ENCODE peak calls at places on chromosomes 12 and 14, in eight cellular contexts. W, L, I, G, R, O, S and M are unnamed samples.

GRCh38 chr12:63922446-63922845 is 77.9 kb downstream of the SRGAP1 start:
- DNase-seq in W (no peak), L (no peak), I (peak; percentile 66), G (no peak), R (no peak), O (no peak), S (no peak), M (peak; percentile 61)

GRCh38 chr12:46952880-46953517 is 126.4 kb upstream of the PCED1B start:
- DNase-seq in W (no peak), L (no peak), I (no peak), G (peak; percentile 79), R (no peak), O (no peak), S (no peak), M (no peak)

GRCh38 chr14:98701377-98701776 is 570.6 kb downstream of the BCL11B start:
- DNase-seq in W (no peak), L (no peak), I (no peak), G (no peak), R (no peak), O (no peak), S (no peak), M (no peak)

GRCh38 chr14:52067873-52068740 is 752 bp downstream of the NID2 start:
- DNase-seq in W (no peak), L (no peak), I (no peak), G (peak; percentile 26), R (peak; percentile 42), O (peak; percentile 66), S (peak; percentile 62), M (peak; percentile 80)

GRCh38 chr14:76015191-76015590 is 29.6 kb downstream of the IFT43 start:
- DNase-seq in W (no peak), L (no peak), I (no peak), G (no peak), R (no peak), O (no peak), S (no peak), M (no peak)

GRCh38 chr12:16266085-16266484 is 11.4 kb downstream of the SLC15A5 start:
- DNase-seq in W (no peak), L (no peak), I (no peak), G (no peak), R (no peak), O (no peak), S (no peak), M (no peak)

GRCh38 chr12:65609359-65609771 is 214.9 kb upstream of the HMGA2 start:
- DNase-seq in W (no peak), L (no peak), I (peak; percentile 48), G (peak; percentile 94), R (no peak), O (no peak), S (no peak), M (peak; percentile 78)

GRCh38 chr12:120642806-120643205 is 2.4 kb downstream of the CABP1 start:
- DNase-seq in W (no peak), L (no peak), I (no peak), G (no peak), R (no peak), O (no peak), S (no peak), M (peak; percentile 32)

GRCh38 chr14:50058112-50058511 is 58.3 kb downstream of the VCPKMT start:
- DNase-seq in W (no peak), L (no peak), I (no peak), G (no peak), R (no peak), O (no peak), S (no peak), M (no peak)

GRCh38 chr14:101074124-101075024 is 170.9 kb upstream of the RTL1 start:
- DNase-seq in W (no peak), L (no peak), I (no peak), G (no peak), R (no peak), O (no peak), S (peak; percentile 36), M (no peak)

GRCh38 chr14:101073598-101073965 is 170.1 kb upstream of the RTL1 start:
- DNase-seq in W (no peak), L (no peak), I (no peak), G (no peak), R (no peak), O (no peak), S (no peak), M (no peak)

GRCh38 chr14:101072531-101072930 is 169.0 kb upstream of the RTL1 start:
- DNase-seq in W (no peak), L (no peak), I (no peak), G (peak; percentile 14), R (no peak), O (no peak), S (peak; percentile 52), M (no peak)

GRCh38 chr14:101072070-101072469 is 168.5 kb upstream of the RTL1 start:
- DNase-seq in W (no peak), L (no peak), I (no peak), G (no peak), R (no peak), O (no peak), S (peak; percentile 40), M (no peak)

DNA sequence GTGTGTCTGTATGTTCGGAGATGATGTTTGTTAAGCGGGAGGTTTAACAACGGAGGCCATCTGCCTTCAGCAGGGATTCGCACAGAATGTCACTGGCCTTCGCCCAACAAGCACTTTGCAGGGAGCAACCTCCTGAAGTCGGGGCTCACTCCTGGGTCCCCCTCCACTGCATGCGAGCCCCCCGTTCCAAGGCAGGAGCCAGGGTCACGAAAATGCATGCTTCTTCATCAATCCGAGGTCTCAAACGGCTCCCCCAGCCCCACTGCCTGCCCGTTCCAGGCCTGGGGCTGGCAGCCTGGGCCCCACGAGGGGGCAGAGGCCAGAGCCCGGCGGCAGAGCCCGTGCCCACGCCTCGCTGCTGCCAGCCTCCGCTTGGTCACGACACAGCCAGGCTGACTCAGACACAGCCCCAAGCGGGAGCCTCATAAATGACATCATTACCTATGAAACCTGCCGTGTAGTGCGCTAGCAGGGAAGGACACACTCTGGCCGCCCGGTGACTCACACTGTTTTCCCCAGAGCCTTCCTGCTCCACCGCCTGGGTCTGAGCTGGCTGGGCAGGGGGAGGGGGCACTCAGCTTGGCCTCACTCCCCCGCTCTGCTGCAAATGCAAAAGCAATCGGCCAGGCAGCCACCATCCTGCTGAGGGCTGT is 169.5 kb upstream of the RTL1 start:
- DNase-seq in W (peak; percentile 12), L (peak; percentile 43), I (peak; percentile 92), G (peak; percentile 99), R (peak; percentile 97), O (peak; percentile 80), S (peak; percentile 91), M (peak; percentile 98)
- H3K27ac ChIP-seq in W (no peak overlapping the region), L (no peak overlapping the region), I (peak overlapping the region; percentile 61), G (peak overlapping the region; percentile 87), R (peak overlapping the region; percentile 85), O (no peak overlapping the region), S (peak overlapping the region; percentile 87), M (peak overlapping the region; percentile 3)

DNA sequence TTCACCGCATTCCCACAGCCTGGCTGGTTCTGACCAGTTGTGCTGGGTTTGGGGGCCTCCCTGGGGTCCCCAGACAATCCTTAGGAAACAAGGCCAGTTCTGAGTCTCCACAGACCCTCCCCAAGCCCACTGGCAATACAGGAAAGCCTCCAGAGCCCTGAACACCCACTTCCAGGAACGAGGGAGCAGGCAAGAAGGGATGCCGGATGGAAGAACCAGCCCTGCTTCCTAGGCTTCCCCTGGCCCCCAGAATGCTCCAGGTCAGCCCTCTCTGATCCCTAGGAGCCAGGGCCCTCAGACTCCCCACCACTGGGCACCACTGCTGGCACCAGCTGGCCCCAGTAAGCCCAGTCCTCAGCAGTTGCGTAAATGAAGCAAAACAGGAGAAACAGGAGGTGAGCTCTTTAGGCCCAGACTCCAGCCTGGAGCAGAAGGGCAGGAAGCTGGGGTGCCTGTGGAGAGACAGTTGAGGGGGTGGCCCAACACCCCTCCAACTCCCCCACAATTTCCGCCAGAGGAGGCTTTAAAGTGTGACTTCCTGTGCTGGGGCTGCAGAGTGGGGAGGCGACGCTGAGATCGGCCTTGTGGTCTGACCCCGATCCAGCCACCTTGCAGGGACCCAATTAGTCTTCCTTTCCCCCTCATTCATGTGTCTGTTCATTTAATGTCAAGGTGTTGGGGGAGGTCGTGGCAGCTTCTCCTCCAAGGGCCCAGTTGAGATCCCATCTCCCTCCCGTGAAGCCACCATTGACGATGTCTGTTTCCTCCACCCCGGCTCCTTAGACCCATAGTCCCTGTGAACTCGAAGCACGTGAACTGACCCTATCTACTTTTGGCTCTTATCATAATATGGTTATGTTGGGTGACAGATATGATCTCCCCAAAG is 4.8 kb downstream of the TNFRSF1A start:
- DNase-seq in W (no peak), L (no peak), I (no peak), G (no peak), R (no peak), O (no peak), S (no peak), M (peak; percentile 54)
- H3K9me2 ChIP-seq in W (no peaks in the 10 kb centered on the region), L (no peaks in the 10 kb centered on the region), I (no peaks in the 10 kb centered on the region), G (no peaks in the 10 kb centered on the region), R (no peaks in the 10 kb centered on the region), O (no peaks in the 10 kb centered on the region), S (no peaks in the 10 kb centered on the region), M (no peaks in the 10 kb centered on the region)

GRCh38 chr14:103395245-103395644 is 10.0 kb downstream of the MARK3 start:
- DNase-seq in W (no peak), L (no peak), I (no peak), G (peak; percentile 58), R (no peak), O (no peak), S (no peak), M (peak; percentile 65)
- H3K4me1 ChIP-seq in W (no peaks in the 10 kb centered on the region), L (peaks cover 68% of the 10 kb centered on the region), I (peaks cover 23% of the 10 kb centered on the region), G (peaks cover 43% of the 10 kb centered on the region), R (peaks cover 29% of the 10 kb centered on the region), O (no peaks in the 10 kb centered on the region), S (peaks cover 2% of the 10 kb centered on the region), M (peaks cover 48% of the 10 kb centered on the region)

GRCh38 chr12:27653661-27654060 is 42.6 kb upstream of the REP15 start:
- DNase-seq in W (peak; percentile 58), L (no peak), I (no peak), G (no peak), R (no peak), O (no peak), S (no peak), M (no peak)

GRCh38 chr12:27650011-27650410 is 46.2 kb upstream of the REP15 start:
- DNase-seq in W (no peak), L (no peak), I (no peak), G (no peak), R (no peak), O (no peak), S (no peak), M (no peak)

GRCh38 chr12:27657296-27657695 is 39.0 kb upstream of the REP15 start:
- DNase-seq in W (no peak), L (no peak), I (no peak), G (no peak), R (no peak), O (no peak), S (no peak), M (peak; percentile 31)

GRCh38 chr12:27651201-27651600 is 45.0 kb upstream of the REP15 start:
- DNase-seq in W (no peak), L (no peak), I (no peak), G (peak; percentile 20), R (no peak), O (no peak), S (no peak), M (peak; percentile 19)

DNA sequence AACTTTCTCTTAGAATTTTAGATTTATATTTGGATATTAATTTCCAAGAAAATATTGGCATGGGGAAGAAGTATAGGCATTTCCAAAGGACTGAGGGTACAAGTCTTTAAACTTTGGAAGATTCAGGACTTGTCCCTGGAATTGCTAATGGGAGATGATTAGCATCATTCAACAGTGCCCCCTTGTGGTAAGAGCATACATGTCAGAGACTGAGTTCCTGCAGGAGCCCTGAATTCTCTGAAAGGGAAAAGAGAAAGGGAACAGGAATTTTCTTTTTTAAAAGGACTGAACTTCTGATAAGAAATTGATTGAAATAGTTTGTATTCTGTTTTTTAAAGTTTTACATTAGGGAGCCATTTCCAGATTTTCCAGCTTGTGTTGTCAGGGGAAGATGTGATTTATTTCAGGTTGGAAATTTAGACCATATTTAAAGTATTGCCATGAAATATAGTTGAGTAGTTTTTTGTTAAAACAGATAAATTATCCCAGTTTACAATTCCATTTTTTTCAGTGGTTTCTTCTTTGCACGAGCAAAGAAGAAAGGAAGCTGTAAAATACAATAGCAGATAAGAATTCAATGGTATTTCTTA is 44.0 kb upstream of the REP15 start:
- DNase-seq in W (peak; percentile 62), L (peak; percentile 58), I (peak; percentile 58), G (peak; percentile 97), R (peak; percentile 91), O (peak; percentile 95), S (peak; percentile 54), M (peak; percentile 88)
- H3K27ac ChIP-seq in W (no peak overlapping the region), L (no peak overlapping the region), I (no peak overlapping the region), G (peak overlapping the region; percentile 21), R (no peak overlapping the region), O (no peak overlapping the region), S (peak overlapping the region; percentile 62), M (no peak overlapping the region)